ENCODE peak calls at places on chromosomes 2 and 18, in six cellular contexts. C is A549, O is tibial nerve, Q is sigmoid colon, U is ovary, N is stomach. W is an unnamed sample.

GRCh38 chr2:118851650-118852049 is 4.2 kb upstream of the EN1 start:
- DNase-seq in C (no peak), O (no peak), Q (no peak), U (no peak), N (peak), W (no peak)

GRCh38 chr2:53987336-53987921 is 16.6 kb upstream of the PSME4 start:
- DNase-seq in C (no peak), O (no peak), Q (no peak), U (no peak), N (no peak), W (no peak)

GRCh38 chr18:34350778-34351177 is 126.1 kb upstream of the NOL4 start:
- DNase-seq in C (no peak), O (no peak), Q (no peak), U (no peak), N (no peak), W (no peak)

GRCh38 chr18:11981633-11982366 is 493 bp downstream of the IMPA2 start:
- DNase-seq in C (no peak), O (no peak), Q (peak), U (peak), N (peak), W (peak)

GRCh38 chr2:69801745-69802144 is 27.7 kb upstream of the GMCL1 start:
- DNase-seq in C (no peak), O (no peak), Q (no peak), U (no peak), N (no peak), W (no peak)

GRCh38 chr2:128237911-128238697 is 80.6 kb downstream of the HS6ST1 start:
- DNase-seq in C (no peak), O (no peak), Q (no peak), U (no peak), N (no peak), W (no peak)

GRCh38 chr2:192245329-192245728 is 50.6 kb upstream of the TMEFF2 start:
- DNase-seq in C (no peak), O (no peak), Q (no peak), U (no peak), N (no peak), W (no peak)

GRCh38 chr2:15557947-15558346 is 3.2 kb downstream of the NBAS start:
- DNase-seq in C (no peak), O (no peak), Q (no peak), U (no peak), N (no peak), W (no peak)

GRCh38 chr2:122863516-122863915 is 1108.1 kb downstream of the TSN start:
- DNase-seq in C (no peak), O (no peak), Q (no peak), U (no peak), N (no peak), W (no peak)

GRCh38 chr2:120436885-120437603 is 91.1 kb downstream of the INHBB start:
- DNase-seq in C (peak), O (no peak), Q (no peak), U (no peak), N (peak), W (no peak)

GRCh38 chr18:79380816-79381806 is 14.6 kb upstream of the NFATC1 start:
- DNase-seq in C (peak), O (peak), Q (peak), U (peak), N (peak), W (peak)

GRCh38 chr2:107025291-107025857 is 139.4 kb upstream of the ST6GAL2 start:
- DNase-seq in C (peak), O (no peak), Q (no peak), U (no peak), N (no peak), W (no peak)

GRCh38 chr18:57737661-57738060 is 65.5 kb downstream of the ATP8B1 start:
- DNase-seq in C (peak), O (peak), Q (peak), U (peak), N (peak), W (peak)

GRCh38 chr2:50963734-50964133 is 68.2 kb downstream of the NRXN1 start:
- DNase-seq in C (no peak), O (no peak), Q (no peak), U (no peak), N (no peak), W (no peak)

GRCh38 chr2:39494784-39495251 is 57.7 kb upstream of the MAP4K3 start:
- DNase-seq in C (peak), O (no peak), Q (no peak), U (no peak), N (no peak), W (no peak)

GRCh38 chr2:43144265-43144664 is 82.1 kb downstream of the ZFP36L2 start:
- DNase-seq in C (no peak), O (no peak), Q (no peak), U (no peak), N (no peak), W (no peak)

GRCh38 chr2:191109888-191110287 is 40.9 kb downstream of the STAT4 start:
- DNase-seq in C (no peak), O (no peak), Q (no peak), U (no peak), N (no peak), W (no peak)

GRCh38 chr2:220147590-220147989 is 520.2 kb downstream of the SLC4A3 start:
- DNase-seq in C (no peak), O (no peak), Q (no peak), U (no peak), N (no peak), W (no peak)

GRCh38 chr2:121489284-121489683 is 41.4 kb upstream of the RNU4ATAC start:
- DNase-seq in C (peak), O (no peak), Q (no peak), U (no peak), N (peak), W (no peak)

GRCh38 chr2:1837022-1837421 is 92.7 kb upstream of the PXDN start:
- DNase-seq in C (no peak), O (no peak), Q (no peak), U (no peak), N (no peak), W (no peak)

GRCh38 chr2:33354981-33355380 is 121.5 kb upstream of the RASGRP3 start:
- DNase-seq in C (no peak), O (no peak), Q (no peak), U (no peak), N (no peak), W (no peak)

GRCh38 chr2:72988041-72988440 is 70.7 kb downstream of the EMX1 start:
- DNase-seq in C (no peak), O (no peak), Q (peak), U (no peak), N (no peak), W (peak)

GRCh38 chr2:70304501-70304900 is 2.6 kb upstream of the FAM136A start:
- DNase-seq in C (no peak), O (no peak), Q (no peak), U (no peak), N (no peak), W (no peak)

GRCh38 chr2:230940476-230940815 is 15.4 kb upstream of the GPR55 start:
- DNase-seq in C (no peak), O (no peak), Q (no peak), U (no peak), N (no peak), W (no peak)

GRCh38 chr2:26229595-26229994 is 14.8 kb downstream of the HADHA start:
- DNase-seq in C (no peak), O (no peak), Q (no peak), U (no peak), N (no peak), W (no peak)

GRCh38 chr2:75100011-75100680 is 99.2 kb downstream of the TACR1 start:
- DNase-seq in C (peak), O (no peak), Q (no peak), U (no peak), N (no peak), W (no peak)

GRCh38 chr2:29062371-29062770 is 12.0 kb downstream of the PCARE start:
- DNase-seq in C (no peak), O (no peak), Q (no peak), U (no peak), N (no peak), W (no peak)

GRCh38 chr18:69580107-69580506 is 179.4 kb downstream of the DOK6 start:
- DNase-seq in C (peak), O (no peak), Q (no peak), U (no peak), N (no peak), W (no peak)

GRCh38 chr18:31648966-31649429 is 35.4 kb downstream of the B4GALT6 start:
- DNase-seq in C (peak), O (no peak), Q (no peak), U (no peak), N (no peak), W (no peak)

GRCh38 chr18:57624988-57625387 is 3.4 kb upstream of the NARS1 start:
- DNase-seq in C (peak), O (no peak), Q (no peak), U (no peak), N (no peak), W (no peak)

GRCh38 chr2:24174851-24175277 is at the start of gene FAM228A:
- DNase-seq in C (no peak), O (no peak), Q (no peak), U (no peak), N (no peak), W (no peak)

DNA sequence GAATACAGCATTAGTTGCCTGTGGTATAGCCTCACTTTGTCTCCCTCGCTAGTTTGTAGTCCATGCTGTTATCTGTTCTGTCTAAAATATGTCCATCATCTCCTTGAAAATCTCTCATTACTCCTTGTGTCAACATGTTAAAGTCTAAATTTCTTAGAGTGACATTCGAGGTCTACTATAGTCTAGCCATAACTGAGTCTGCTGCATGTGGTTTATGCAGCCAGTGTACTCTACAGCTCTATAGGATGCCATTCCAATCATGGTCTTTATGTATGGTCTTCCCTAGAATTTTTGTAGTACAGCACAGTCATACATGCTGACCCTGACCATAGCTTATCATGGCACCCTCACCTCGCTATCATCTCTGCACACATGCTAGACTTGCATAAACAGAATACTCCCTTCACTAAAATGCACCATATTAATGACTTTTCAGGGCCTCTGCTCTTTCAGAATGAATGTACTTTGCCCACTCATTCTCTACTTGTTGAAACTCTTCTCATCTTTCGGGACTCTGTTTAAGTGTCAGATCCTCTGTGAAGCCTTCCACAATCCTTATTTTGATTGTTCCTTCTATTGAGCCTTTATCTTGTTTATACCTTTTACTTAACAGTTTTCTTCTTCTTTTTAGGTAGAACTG is 12.8 kb downstream of the TANK start:
- DNase-seq in C (no peak), O (no peak), Q (no peak), U (no peak), N (no peak), W (no peak)
- TF ChIP-seq EP300 in C (no peak), O (no peak), Q (no peak), U (no peak), N (no peak), W (no peak)

GRCh38 chr2:10810175-10811161 is 2.1 kb downstream of the PDIA6 start:
- DNase-seq in C (no peak), O (no peak), Q (peak), U (no peak), N (no peak), W (no peak)
- TF ChIP-seq POLR2A in C (no peak), O (no peak), Q (no peak), U (no peak), N (no peak), W (peak)

GRCh38 chr2:64217198-64217869 is 73.1 kb upstream of the PELI1 start:
- DNase-seq in C (no peak), O (no peak), Q (no peak), U (no peak), N (no peak), W (no peak)
- H3K27ac ChIP-seq in C (no peak), O (no peak), Q (no peak), U (no peak), N (no peak), W (no peak)

GRCh38 chr2:20449501-20450200 is 2.8 kb downstream of the RHOB start:
- DNase-seq in C (peak), O (no peak), Q (peak), U (no peak), N (peak), W (no peak)
- TF ChIP-seq EP300 in C (no peak), O (no peak), Q (no peak), U (peak), N (no peak), W (no peak)

DNA sequence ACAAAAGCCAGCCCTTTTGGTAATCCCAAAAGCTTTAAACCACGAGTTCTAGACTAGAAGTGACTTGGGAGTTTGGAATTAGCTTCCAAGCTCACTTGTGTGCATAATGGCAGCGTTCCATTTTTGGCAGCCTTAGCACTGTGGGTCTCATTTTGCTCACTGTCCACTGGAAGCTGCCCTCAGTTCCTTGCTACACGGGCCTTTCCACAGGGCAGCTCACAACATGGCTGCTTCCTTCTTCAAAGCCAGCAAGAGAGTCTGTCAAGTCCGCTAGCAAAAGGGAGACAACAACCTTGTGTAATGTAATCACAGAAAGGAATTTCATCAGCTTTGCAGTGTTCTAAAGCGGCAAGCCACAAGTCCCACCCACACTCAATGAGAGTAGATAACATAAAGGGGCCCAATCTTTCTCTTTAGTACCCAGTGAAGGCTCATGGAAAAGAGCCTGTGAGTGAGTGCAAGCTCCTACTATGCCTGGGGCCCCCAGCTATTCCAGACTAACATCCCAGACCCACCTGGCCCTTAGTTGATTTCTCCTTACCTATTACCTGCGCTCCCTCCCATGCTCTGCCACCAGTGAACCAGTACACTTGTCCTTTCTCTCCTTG is 239.7 kb upstream of the FBXO11 start:
- DNase-seq in C (no peak), O (no peak), Q (no peak), U (no peak), N (no peak), W (no peak)
- TF ChIP-seq POLR2A in C (no peak), O (no peak), Q (no peak), U (no peak), N (no peak), W (no peak)